ENCODE peak calls at places on chromosome 3, in seven cellular contexts. One of them, this sample, is unnamed.

GRCh38 chr3:125313060-125313635 is 62.0 kb downstream of the ZNF148 start:
- DNase-seq in neural progenitor cell: no peak
- DNase-seq in suprapubic skin: no peak
- DNase-seq in endothelial cell of umbilical vein: no peak
- DNase-seq in esophagus muscularis mucosa: no peak
- DNase-seq in sigmoid colon: no peak
- DNase-seq in MM.1S: no peak
- DNase-seq in this sample: no peak

GRCh38 chr3:43950775-43951174 is 260.0 kb downstream of the ABHD5 start:
- DNase-seq in esophagus muscularis mucosa: peak
- DNase-seq in neural progenitor cell: no peak
- DNase-seq in sigmoid colon: no peak
- DNase-seq in MM.1S: no peak
- DNase-seq in endothelial cell of umbilical vein: no peak
- DNase-seq in suprapubic skin: no peak
- DNase-seq in this sample: no peak

GRCh38 chr3:38696034-38696433 is 46.5 kb upstream of the SCN5A start:
- DNase-seq in sigmoid colon: no peak
- DNase-seq in endothelial cell of umbilical vein: no peak
- DNase-seq in esophagus muscularis mucosa: no peak
- DNase-seq in neural progenitor cell: no peak
- DNase-seq in MM.1S: no peak
- DNase-seq in suprapubic skin: no peak
- DNase-seq in this sample: no peak

GRCh38 chr3:129824926-129825541 is 68.5 kb downstream of the TMCC1 start:
- DNase-seq in suprapubic skin: no peak
- DNase-seq in endothelial cell of umbilical vein: peak
- DNase-seq in MM.1S: peak
- DNase-seq in neural progenitor cell: peak
- DNase-seq in sigmoid colon: no peak
- DNase-seq in esophagus muscularis mucosa: no peak
- DNase-seq in this sample: peak

GRCh38 chr3:136281966-136282554 is 31.9 kb downstream of the PCCB start:
- DNase-seq in MM.1S: peak
- DNase-seq in esophagus muscularis mucosa: no peak
- DNase-seq in neural progenitor cell: no peak
- DNase-seq in suprapubic skin: no peak
- DNase-seq in sigmoid colon: no peak
- DNase-seq in endothelial cell of umbilical vein: peak
- DNase-seq in this sample: no peak

GRCh38 chr3:58609990-58610389 is 32.8 kb upstream of the FAM107A start:
- DNase-seq in endothelial cell of umbilical vein: no peak
- DNase-seq in suprapubic skin: no peak
- DNase-seq in sigmoid colon: no peak
- DNase-seq in neural progenitor cell: no peak
- DNase-seq in esophagus muscularis mucosa: no peak
- DNase-seq in MM.1S: no peak
- DNase-seq in this sample: no peak

GRCh38 chr3:33718595-33718907 is 497 bp upstream of the CLASP2 start:
- DNase-seq in neural progenitor cell: no peak
- DNase-seq in sigmoid colon: no peak
- DNase-seq in suprapubic skin: no peak
- DNase-seq in MM.1S: no peak
- DNase-seq in esophagus muscularis mucosa: no peak
- DNase-seq in endothelial cell of umbilical vein: no peak
- DNase-seq in this sample: no peak

GRCh38 chr3:134334231-134334900 is 39.9 kb downstream of the AMOTL2 start:
- DNase-seq in esophagus muscularis mucosa: no peak
- DNase-seq in sigmoid colon: no peak
- DNase-seq in neural progenitor cell: no peak
- DNase-seq in MM.1S: no peak
- DNase-seq in endothelial cell of umbilical vein: no peak
- DNase-seq in suprapubic skin: no peak
- DNase-seq in this sample: no peak

GRCh38 chr3:149783576-149783975 is 8.8 kb downstream of the ANKUB1 start:
- DNase-seq in sigmoid colon: no peak
- DNase-seq in endothelial cell of umbilical vein: peak
- DNase-seq in neural progenitor cell: no peak
- DNase-seq in MM.1S: no peak
- DNase-seq in suprapubic skin: no peak
- DNase-seq in esophagus muscularis mucosa: no peak
- DNase-seq in this sample: peak

GRCh38 chr3:59368887-59369286 is 319.1 kb upstream of the CFAP20DC start:
- DNase-seq in neural progenitor cell: no peak
- DNase-seq in suprapubic skin: no peak
- DNase-seq in sigmoid colon: no peak
- DNase-seq in MM.1S: no peak
- DNase-seq in esophagus muscularis mucosa: no peak
- DNase-seq in endothelial cell of umbilical vein: no peak
- DNase-seq in this sample: no peak

GRCh38 chr3:177321819-177322218 is 124.5 kb upstream of the TBL1XR1 start:
- DNase-seq in MM.1S: no peak
- DNase-seq in endothelial cell of umbilical vein: peak
- DNase-seq in suprapubic skin: no peak
- DNase-seq in esophagus muscularis mucosa: no peak
- DNase-seq in sigmoid colon: no peak
- DNase-seq in neural progenitor cell: no peak
- DNase-seq in this sample: no peak

GRCh38 chr3:145094355-145094941 is 1066.5 kb downstream of the PLOD2 start:
- DNase-seq in sigmoid colon: no peak
- DNase-seq in suprapubic skin: no peak
- DNase-seq in endothelial cell of umbilical vein: peak
- DNase-seq in MM.1S: peak
- DNase-seq in esophagus muscularis mucosa: no peak
- DNase-seq in neural progenitor cell: peak
- DNase-seq in this sample: peak

GRCh38 chr3:136893848-136894443 is 31.9 kb downstream of the NCK1 start:
- DNase-seq in MM.1S: no peak
- DNase-seq in esophagus muscularis mucosa: no peak
- DNase-seq in neural progenitor cell: no peak
- DNase-seq in sigmoid colon: no peak
- DNase-seq in suprapubic skin: no peak
- DNase-seq in endothelial cell of umbilical vein: peak
- DNase-seq in this sample: peak

GRCh38 chr3:5441401-5441800 is 253.9 kb downstream of the EDEM1 start:
- DNase-seq in endothelial cell of umbilical vein: no peak
- DNase-seq in esophagus muscularis mucosa: no peak
- DNase-seq in MM.1S: no peak
- DNase-seq in suprapubic skin: no peak
- DNase-seq in neural progenitor cell: no peak
- DNase-seq in sigmoid colon: no peak
- DNase-seq in this sample: no peak

GRCh38 chr3:181782306-181782924 is 70.7 kb downstream of the SOX2 start:
- DNase-seq in MM.1S: no peak
- DNase-seq in esophagus muscularis mucosa: no peak
- DNase-seq in endothelial cell of umbilical vein: peak
- DNase-seq in neural progenitor cell: no peak
- DNase-seq in sigmoid colon: no peak
- DNase-seq in suprapubic skin: no peak
- DNase-seq in this sample: peak

GRCh38 chr3:125126323-125126722 is 70.5 kb upstream of the HEG1 start:
- DNase-seq in sigmoid colon: peak
- DNase-seq in suprapubic skin: no peak
- DNase-seq in neural progenitor cell: no peak
- DNase-seq in MM.1S: no peak
- DNase-seq in esophagus muscularis mucosa: no peak
- DNase-seq in endothelial cell of umbilical vein: no peak
- DNase-seq in this sample: no peak

GRCh38 chr3:72445827-72446405 is 402.3 kb downstream of the SHQ1 start:
- DNase-seq in sigmoid colon: no peak
- DNase-seq in esophagus muscularis mucosa: no peak
- DNase-seq in neural progenitor cell: no peak
- DNase-seq in MM.1S: no peak
- DNase-seq in endothelial cell of umbilical vein: peak
- DNase-seq in suprapubic skin: no peak
- DNase-seq in this sample: no peak

GRCh38 chr3:119639494-119640350 is 20.7 kb downstream of the POPDC2 start:
- DNase-seq in esophagus muscularis mucosa: no peak
- DNase-seq in neural progenitor cell: no peak
- DNase-seq in MM.1S: peak
- DNase-seq in sigmoid colon: no peak
- DNase-seq in endothelial cell of umbilical vein: no peak
- DNase-seq in suprapubic skin: no peak
- DNase-seq in this sample: no peak

GRCh38 chr3:46096336-46096735 is 69.1 kb upstream of the XCR1 start:
- DNase-seq in endothelial cell of umbilical vein: no peak
- DNase-seq in sigmoid colon: no peak
- DNase-seq in MM.1S: no peak
- DNase-seq in esophagus muscularis mucosa: no peak
- DNase-seq in suprapubic skin: no peak
- DNase-seq in neural progenitor cell: no peak
- DNase-seq in this sample: no peak

GRCh38 chr3:46100812-46101211 is 73.5 kb upstream of the XCR1 start:
- DNase-seq in neural progenitor cell: no peak
- DNase-seq in MM.1S: no peak
- DNase-seq in esophagus muscularis mucosa: no peak
- DNase-seq in sigmoid colon: no peak
- DNase-seq in endothelial cell of umbilical vein: no peak
- DNase-seq in suprapubic skin: no peak
- DNase-seq in this sample: no peak

GRCh38 chr3:46096781-46097180 is 69.5 kb upstream of the XCR1 start:
- DNase-seq in MM.1S: no peak
- DNase-seq in sigmoid colon: no peak
- DNase-seq in esophagus muscularis mucosa: no peak
- DNase-seq in suprapubic skin: no peak
- DNase-seq in endothelial cell of umbilical vein: no peak
- DNase-seq in neural progenitor cell: no peak
- DNase-seq in this sample: no peak

GRCh38 chr3:46097691-46098241 is 70.5 kb upstream of the XCR1 start:
- DNase-seq in sigmoid colon: peak
- DNase-seq in neural progenitor cell: no peak
- DNase-seq in suprapubic skin: no peak
- DNase-seq in esophagus muscularis mucosa: no peak
- DNase-seq in MM.1S: no peak
- DNase-seq in endothelial cell of umbilical vein: no peak
- DNase-seq in this sample: no peak

GRCh38 chr3:46098319-46098761 is 71.1 kb upstream of the XCR1 start:
- DNase-seq in sigmoid colon: peak
- DNase-seq in esophagus muscularis mucosa: no peak
- DNase-seq in endothelial cell of umbilical vein: no peak
- DNase-seq in MM.1S: peak
- DNase-seq in suprapubic skin: no peak
- DNase-seq in neural progenitor cell: no peak
- DNase-seq in this sample: no peak
- H3K27ac ChIP-seq in sigmoid colon: peak
- H3K27ac ChIP-seq in esophagus muscularis mucosa: peak
- H3K27ac ChIP-seq in endothelial cell of umbilical vein: no peak
- H3K27ac ChIP-seq in MM.1S: peak
- H3K27ac ChIP-seq in suprapubic skin: peak
- H3K27ac ChIP-seq in neural progenitor cell: no peak
- H3K27ac ChIP-seq in this sample: no peak

GRCh38 chr3:179837374-179837773 is 184.5 kb downstream of the USP13 start:
- DNase-seq in neural progenitor cell: no peak
- DNase-seq in suprapubic skin: no peak
- DNase-seq in esophagus muscularis mucosa: no peak
- DNase-seq in sigmoid colon: no peak
- DNase-seq in endothelial cell of umbilical vein: peak
- DNase-seq in MM.1S: no peak
- DNase-seq in this sample: peak
- TF ChIP-seq CTCF in neural progenitor cell: peak
- TF ChIP-seq CTCF in suprapubic skin: no peak
- TF ChIP-seq CTCF in esophagus muscularis mucosa: no peak
- TF ChIP-seq CTCF in sigmoid colon: no peak
- TF ChIP-seq CTCF in endothelial cell of umbilical vein: no peak
- TF ChIP-seq CTCF in MM.1S: no peak
- TF ChIP-seq CTCF in this sample: no peak

GRCh38 chr3:100124116-100124767 is 9.9 kb upstream of the FILIP1L start:
- DNase-seq in neural progenitor cell: no peak
- DNase-seq in MM.1S: no peak
- DNase-seq in suprapubic skin: no peak
- DNase-seq in endothelial cell of umbilical vein: no peak
- DNase-seq in sigmoid colon: no peak
- DNase-seq in esophagus muscularis mucosa: no peak
- DNase-seq in this sample: no peak

GRCh38 chr3:100125539-100125938 is 11.2 kb upstream of the FILIP1L start:
- DNase-seq in esophagus muscularis mucosa: no peak
- DNase-seq in neural progenitor cell: no peak
- DNase-seq in suprapubic skin: no peak
- DNase-seq in endothelial cell of umbilical vein: peak
- DNase-seq in sigmoid colon: no peak
- DNase-seq in MM.1S: no peak
- DNase-seq in this sample: no peak

GRCh38 chr3:100127792-100128191 is 13.5 kb upstream of the FILIP1L start:
- DNase-seq in MM.1S: no peak
- DNase-seq in suprapubic skin: no peak
- DNase-seq in neural progenitor cell: no peak
- DNase-seq in endothelial cell of umbilical vein: no peak
- DNase-seq in esophagus muscularis mucosa: no peak
- DNase-seq in sigmoid colon: no peak
- DNase-seq in this sample: no peak

GRCh38 chr3:100128565-100128964 is 14.3 kb upstream of the FILIP1L start:
- DNase-seq in neural progenitor cell: no peak
- DNase-seq in sigmoid colon: no peak
- DNase-seq in endothelial cell of umbilical vein: no peak
- DNase-seq in suprapubic skin: no peak
- DNase-seq in MM.1S: no peak
- DNase-seq in esophagus muscularis mucosa: no peak
- DNase-seq in this sample: no peak

GRCh38 chr3:100129944-100130343 is 15.6 kb upstream of the FILIP1L start:
- DNase-seq in sigmoid colon: no peak
- DNase-seq in suprapubic skin: no peak
- DNase-seq in MM.1S: no peak
- DNase-seq in neural progenitor cell: no peak
- DNase-seq in endothelial cell of umbilical vein: peak
- DNase-seq in esophagus muscularis mucosa: no peak
- DNase-seq in this sample: no peak
- H3K27ac ChIP-seq in sigmoid colon: no peak
- H3K27ac ChIP-seq in suprapubic skin: no peak
- H3K27ac ChIP-seq in MM.1S: no peak
- H3K27ac ChIP-seq in neural progenitor cell: no peak
- H3K27ac ChIP-seq in endothelial cell of umbilical vein: no peak
- H3K27ac ChIP-seq in esophagus muscularis mucosa: no peak
- H3K27ac ChIP-seq in this sample: no peak

DNA sequence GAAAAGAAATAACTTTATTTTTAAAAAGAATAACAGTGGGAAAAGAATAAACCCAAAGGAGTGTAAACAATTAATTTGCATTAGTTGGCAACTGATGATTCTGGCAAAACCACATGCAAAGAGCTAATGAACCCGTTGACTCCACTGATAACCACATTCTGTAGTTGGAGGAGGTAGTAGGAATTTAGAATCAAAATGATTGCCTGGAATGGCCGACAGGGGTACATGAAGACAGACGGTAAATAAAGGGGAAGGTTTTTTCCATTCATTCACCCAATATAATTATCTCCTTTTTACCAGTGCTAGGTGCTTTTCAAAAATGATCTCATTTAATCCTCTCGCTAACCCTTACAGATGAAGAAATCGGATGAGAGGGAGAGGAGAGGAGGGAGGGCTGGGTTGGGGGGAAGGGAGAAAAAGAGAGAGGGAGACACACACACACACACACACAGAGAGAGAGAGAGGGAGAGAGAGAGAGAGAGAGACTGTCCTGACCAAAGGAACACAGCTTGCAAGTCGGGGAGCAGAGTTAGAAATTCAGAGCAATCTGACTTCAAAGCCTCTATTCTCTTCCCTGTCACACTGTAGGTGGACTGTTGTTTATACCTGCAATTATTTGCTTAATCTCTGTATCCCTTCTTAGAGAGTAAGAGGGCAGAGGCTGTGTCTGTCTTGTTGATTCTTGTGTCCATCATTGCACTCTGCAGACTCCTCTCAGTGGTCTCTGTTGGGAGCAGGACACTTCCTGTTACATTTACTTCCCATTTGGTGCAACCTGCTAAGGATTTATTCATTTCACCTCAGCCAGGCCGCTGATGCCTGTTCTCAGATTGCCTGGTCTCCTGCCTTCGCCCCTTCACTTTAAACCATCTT is 18.7 kb upstream of the PAQR9 start:
- DNase-seq in suprapubic skin: no peak
- DNase-seq in MM.1S: no peak
- DNase-seq in neural progenitor cell: peak
- DNase-seq in sigmoid colon: no peak
- DNase-seq in esophagus muscularis mucosa: no peak
- DNase-seq in endothelial cell of umbilical vein: no peak
- DNase-seq in this sample: no peak
- TF ChIP-seq CTCF in suprapubic skin: no peak
- TF ChIP-seq CTCF in MM.1S: no peak
- TF ChIP-seq CTCF in neural progenitor cell: peak
- TF ChIP-seq CTCF in sigmoid colon: no peak
- TF ChIP-seq CTCF in esophagus muscularis mucosa: no peak
- TF ChIP-seq CTCF in endothelial cell of umbilical vein: no peak
- TF ChIP-seq CTCF in this sample: no peak